ENCODE peak calls at places on chromosomes 7 and 10, in four cellular contexts. E is lower lobe of right lung, A is WERI-Rb-1, U is GM23248. P is an unnamed sample.

GRCh38 chr10:62268027-62268398 is 631 bp downstream of the RTKN2 start:
- DNase-seq in U (no peak), E (peak; percentile 38), A (peak; percentile 59), P (peak; percentile 3)

GRCh38 chr10:117237401-117237991 is 3.4 kb upstream of the SLC18A2 start:
- DNase-seq in U (no peak), A (no peak), E (no peak), P (no peak)

GRCh38 chr10:132068431-132069121 is 2.8 kb downstream of the JAKMIP3 start:
- DNase-seq in E (no peak), U (no peak), A (no peak), P (no peak)

GRCh38 chr10:71419750-71420149 is 23.0 kb downstream of the CDH23 start:
- DNase-seq in U (no peak), A (no peak), E (no peak), P (no peak)

GRCh38 chr10:98673156-98673765 is 226.5 kb upstream of the HPS1 start:
- DNase-seq in E (no peak), A (no peak), U (no peak), P (no peak)

GRCh38 chr10:14382022-14382421 is 51.3 kb upstream of the FRMD4A start:
- DNase-seq in U (no peak), E (no peak), A (no peak), P (no peak)

GRCh38 chr7:35286422-35286821 is 32.5 kb upstream of the TBX20 start:
- DNase-seq in E (no peak), U (no peak), A (no peak), P (no peak)

GRCh38 chr7:66683770-66684123 is 55.1 kb downstream of the KCTD7 start:
- DNase-seq in U (peak; percentile 59), A (no peak), E (no peak), P (no peak)

GRCh38 chr7:21526448-21526847 is 16.4 kb upstream of the DNAH11 start:
- DNase-seq in U (no peak), A (no peak), E (no peak), P (no peak)

GRCh38 chr10:70232859-70233108 is 445 bp downstream of the PPA1 start:
- DNase-seq in U (no peak), A (no peak), E (no peak), P (no peak)

GRCh38 chr10:122864901-122865300 is 14.5 kb downstream of the FAM24B start:
- DNase-seq in E (no peak), U (peak; percentile 73), A (no peak), P (peak; percentile 61)

GRCh38 chr7:114819629-114820362 is 102.1 kb upstream of the MDFIC start:
- DNase-seq in A (no peak), U (peak; percentile 96), E (no peak), P (peak; percentile 77)
- H3K27ac ChIP-seq in A (no peak overlapping the region), U (peak overlapping the region; percentile 82), E (no peak overlapping the region), P (peak overlapping the region; percentile 95)

GRCh38 chr7:133702903-133703302 is 424.2 kb upstream of the LRGUK start:
- DNase-seq in E (no peak), A (no peak), U (peak; percentile 14), P (no peak)

GRCh38 chr7:133704436-133704835 is 422.7 kb upstream of the LRGUK start:
- DNase-seq in E (no peak), U (no peak), A (no peak), P (no peak)

GRCh38 chr7:133705596-133705995 is 421.5 kb upstream of the LRGUK start:
- DNase-seq in E (no peak), U (peak; percentile 84), A (no peak), P (peak; percentile 78)

GRCh38 chr7:133702078-133702477 is 425.1 kb upstream of the LRGUK start:
- DNase-seq in U (no peak), A (no peak), E (no peak), P (no peak)

DNA sequence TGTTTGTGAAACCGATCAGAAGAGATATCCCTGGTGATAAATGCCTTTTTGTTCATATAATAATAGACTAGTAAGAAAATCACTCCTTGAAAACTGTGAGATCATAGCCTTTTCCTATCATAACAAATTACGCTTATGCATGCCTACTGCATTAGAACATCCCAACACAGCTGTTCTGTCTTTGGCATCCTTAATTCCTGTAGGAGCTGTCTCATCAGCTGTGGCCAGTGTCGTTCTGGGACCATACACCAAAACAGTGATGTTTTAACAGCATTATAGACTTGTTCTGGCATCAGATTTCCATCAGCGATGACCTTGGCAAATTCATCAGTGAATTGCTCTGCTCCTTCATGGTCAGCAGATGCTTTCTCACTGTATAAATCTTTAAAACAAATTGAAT is 423.6 kb upstream of the LRGUK start:
- DNase-seq in U (peak; percentile 89), A (no peak), E (no peak), P (no peak)
- H3K27ac ChIP-seq in U (peak overlapping the region; percentile 48), A (no peak overlapping the region), E (no peak overlapping the region), P (no peak overlapping the region)

DNA sequence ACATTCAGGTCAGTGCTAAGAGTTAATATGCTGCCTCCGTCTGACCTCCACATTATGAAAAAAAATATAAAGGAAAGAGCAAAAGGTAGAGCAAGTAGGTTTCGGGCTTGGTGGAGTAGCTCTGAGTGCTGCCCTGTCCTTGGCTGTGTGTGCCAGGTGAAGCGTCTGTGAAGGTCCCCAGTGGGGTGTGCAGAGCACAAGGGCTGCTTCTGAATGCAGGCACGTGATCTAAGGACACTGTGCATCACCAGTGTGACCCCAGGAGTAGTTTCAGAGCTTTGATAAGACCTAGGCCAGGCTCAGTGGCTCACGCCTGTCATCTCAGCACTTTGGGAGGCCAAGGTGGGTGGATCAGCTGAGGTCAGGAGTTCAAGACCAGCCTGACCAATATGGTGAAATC is 36.0 kb downstream of the KLF6 start:
- DNase-seq in U (no peak), E (no peak), A (no peak), P (no peak)
- H3K27ac ChIP-seq in U (no peak overlapping the region), E (peak overlapping the region; percentile 43), A (no peak overlapping the region), P (peak overlapping the region; percentile 87)

DNA sequence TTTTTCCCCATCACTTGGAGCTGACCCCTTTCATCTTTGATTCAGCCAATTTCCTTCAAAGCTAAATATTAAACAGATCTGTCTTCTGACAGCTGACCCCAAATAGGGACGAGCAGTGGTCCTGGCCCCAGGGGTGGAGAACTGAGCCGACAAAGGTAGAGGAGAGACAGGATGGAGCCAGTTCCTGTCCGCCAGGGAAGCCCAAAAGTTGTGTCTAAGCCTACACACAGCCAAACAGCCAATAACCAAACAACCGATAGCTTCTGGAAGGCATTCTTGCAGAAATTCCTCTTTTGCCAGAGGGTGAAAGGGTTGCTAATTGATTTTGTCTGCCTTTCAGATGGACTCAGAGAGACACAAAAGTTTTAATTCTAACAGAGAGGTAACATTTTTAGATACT is 161.8 kb upstream of the LYZL1 start:
- DNase-seq in E (no peak), U (no peak), A (no peak), P (no peak)
- H3K27ac ChIP-seq in E (no peak overlapping the region), U (no peak overlapping the region), A (no peak overlapping the region), P (no peak overlapping the region)

GRCh38 chr10:101536800-101537199 is 51.3 kb downstream of the POLL start:
- DNase-seq in E (no peak), A (no peak), U (peak; percentile 56), P (peak; percentile 43)
- H3K27ac ChIP-seq in E (no peak overlapping the region), A (no peak overlapping the region), U (no peak overlapping the region), P (no peak overlapping the region)

DNA sequence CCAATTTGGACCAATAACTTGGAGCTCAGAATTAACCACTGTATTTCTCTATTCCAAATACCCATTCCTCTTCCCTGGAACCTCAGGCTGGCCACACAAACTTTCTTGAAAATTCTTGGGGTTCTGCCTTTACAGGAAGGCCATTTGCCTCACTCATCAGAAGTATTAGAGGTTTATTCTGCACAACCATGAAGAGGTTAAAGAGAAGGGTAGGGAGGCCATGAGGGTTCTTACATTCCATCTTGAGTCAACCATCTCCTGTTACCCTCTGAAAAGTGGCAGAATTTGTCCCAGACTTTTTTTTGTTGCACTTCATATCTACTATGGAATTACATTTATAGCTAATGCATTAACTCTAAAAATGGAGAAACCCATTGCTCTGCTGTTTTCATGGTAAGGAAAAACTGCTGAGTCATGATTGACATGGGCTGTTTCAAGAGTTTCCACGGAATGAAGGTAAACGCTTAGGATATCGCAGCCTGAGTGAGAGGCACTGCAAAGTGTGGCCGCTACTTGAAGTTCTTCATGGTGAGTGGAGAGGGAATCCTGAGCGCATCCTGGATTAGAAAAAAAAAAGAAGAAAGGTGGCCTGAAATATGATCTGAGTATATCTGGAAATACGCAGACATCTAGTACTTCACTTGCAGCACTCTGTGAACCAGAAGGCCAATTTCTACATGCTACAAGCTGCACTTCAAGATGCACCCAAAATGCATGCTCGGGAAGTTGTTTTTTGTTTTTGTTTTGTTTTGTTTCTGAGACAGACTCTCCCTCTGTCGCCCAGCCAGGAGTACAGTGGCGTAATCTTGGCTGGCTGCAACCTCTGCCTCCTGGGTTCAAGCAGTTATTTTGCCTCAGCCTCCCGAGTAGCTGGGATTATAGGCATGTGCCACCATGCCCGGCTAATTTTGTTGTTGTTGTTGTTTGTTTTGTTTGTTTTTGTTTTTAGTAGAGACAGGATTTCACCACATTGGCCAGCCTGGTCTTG is 83.7 kb downstream of the KIAA1217 start:
- DNase-seq in A (no peak), E (no peak), U (no peak), P (no peak)
- H3K27ac ChIP-seq in A (no peak overlapping the region), E (no peak overlapping the region), U (no peak overlapping the region), P (peak overlapping the region; percentile 77)

P was measured in RWPE1.